ENCODE peak calls at places on chromosomes 12 and 14, in ten cellular contexts. Z, H, W, A, O, T, Y, V, B and J are unnamed samples.

GRCh38 chr14:104235686-104236085 is 97.3 kb downstream of the KIF26A start:
- DNase-seq in B (no peak), W (no peak), Z (no peak), V (no peak), A (peak; percentile 15), H (no peak), T (no peak), Y (no peak), O (no peak), J (no peak)

GRCh38 chr12:16605666-16606116 is 271 bp downstream of the LMO3 start:
- DNase-seq in V (peak; percentile 66), Z (no peak), T (no peak), O (no peak), A (no peak), Y (no peak), W (no peak), H (no peak), B (peak; percentile 15), J (no peak)

GRCh38 chr12:11685716-11686115 is 36.2 kb downstream of the ETV6 start:
- DNase-seq in Z (no peak), T (no peak), V (no peak), H (no peak), Y (no peak), W (no peak), O (no peak), B (no peak), A (no peak), J (no peak)

GRCh38 chr14:74140374-74140850 is 55.7 kb downstream of the LIN52 start:
- DNase-seq in T (no peak), W (no peak), B (peak; percentile 33), Z (peak; percentile 72), V (peak; percentile 74), H (no peak), A (peak; percentile 79), O (no peak), Y (no peak), J (no peak)

GRCh38 chr12:77569876-77570275 is 260.8 kb upstream of the NAV3 start:
- DNase-seq in Y (no peak), V (no peak), H (no peak), W (no peak), A (no peak), T (no peak), O (no peak), B (no peak), Z (no peak), J (no peak)

GRCh38 chr12:63008372-63008771 is 73.4 kb upstream of the PPM1H start:
- DNase-seq in W (no peak), V (no peak), H (no peak), Z (no peak), Y (no peak), B (no peak), T (no peak), O (no peak), A (no peak), J (no peak)

GRCh38 chr14:70976591-70976990 is 69.3 kb downstream of the PCNX1 start:
- DNase-seq in H (no peak), V (no peak), A (no peak), O (no peak), Y (no peak), Z (no peak), W (no peak), B (no peak), T (no peak), J (no peak)

GRCh38 chr12:66288121-66288520 is 14.2 kb upstream of the HELB start:
- DNase-seq in A (no peak), T (no peak), O (no peak), B (no peak), V (no peak), W (no peak), Y (no peak), H (no peak), Z (no peak), J (no peak)

GRCh38 chr12:132711169-132711843 is 664 bp downstream of the PGAM5 start:
- DNase-seq in O (no peak), Y (no peak), H (no peak), W (no peak), T (no peak), A (no peak), Z (peak; percentile 33), V (no peak), B (peak; percentile 40), J (peak; percentile 34)

DNA sequence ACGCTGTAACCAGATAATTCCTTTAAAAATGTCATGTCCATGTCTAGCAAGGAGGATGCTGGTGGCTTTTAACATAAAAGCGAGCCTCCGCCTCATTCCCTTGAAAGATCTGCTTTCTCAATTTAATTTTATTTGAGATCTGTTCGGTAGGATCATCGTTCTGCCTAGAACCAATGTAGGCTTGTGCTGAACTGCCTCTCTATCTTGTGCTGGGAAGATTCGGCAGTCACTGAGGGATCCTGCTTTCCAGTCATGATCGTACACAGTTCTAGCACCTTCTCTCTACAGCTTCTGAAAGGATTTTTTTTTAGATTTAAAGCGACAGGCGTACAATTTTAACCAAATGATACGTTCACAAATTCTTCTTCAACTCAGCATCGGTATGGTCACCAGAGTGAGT is 54.3 kb downstream of the PEBP1 start:
- DNase-seq in W (no peak), Y (no peak), B (peak; percentile 26), A (no peak), Z (no peak), T (no peak), O (no peak), H (no peak), V (no peak), J (no peak)
- TF ChIP-seq POLR2AphosphoS5 in W (peak; percentile 8), Y (no peak), B (no peak), A (no peak), Z (no peak), T (no peak), O (no peak), H (no peak), V (no peak), J (no peak)

GRCh38 chr12:51589557-51590176 is 1.4 kb upstream of the SCN8A start:
- DNase-seq in B (no peak), A (no peak), Z (no peak), T (no peak), Y (no peak), V (no peak), H (no peak), W (no peak), O (no peak), J (no peak)

GRCh38 chr12:51591020-51591901 is at the start of gene SCN8A:
- DNase-seq in T (no peak), Z (peak; percentile 27), Y (peak; percentile 81), W (peak; percentile 17), A (peak; percentile 77), B (peak; percentile 24), O (no peak), H (peak; percentile 34), V (no peak), J (peak; percentile 36)

GRCh38 chr12:51590347-51591019 is 550 bp upstream of the SCN8A start:
- DNase-seq in T (no peak), V (no peak), A (peak; percentile 90), B (peak; percentile 64), Z (peak; percentile 73), W (peak; percentile 53), Y (peak; percentile 94), H (peak; percentile 75), O (no peak), J (peak; percentile 66)

GRCh38 chr12:51593539-51593938 is 2.5 kb downstream of the SCN8A start:
- DNase-seq in O (no peak), H (no peak), Y (no peak), W (no peak), Z (peak; percentile 17), A (no peak), V (no peak), T (no peak), B (peak; percentile 61), J (no peak)

DNA sequence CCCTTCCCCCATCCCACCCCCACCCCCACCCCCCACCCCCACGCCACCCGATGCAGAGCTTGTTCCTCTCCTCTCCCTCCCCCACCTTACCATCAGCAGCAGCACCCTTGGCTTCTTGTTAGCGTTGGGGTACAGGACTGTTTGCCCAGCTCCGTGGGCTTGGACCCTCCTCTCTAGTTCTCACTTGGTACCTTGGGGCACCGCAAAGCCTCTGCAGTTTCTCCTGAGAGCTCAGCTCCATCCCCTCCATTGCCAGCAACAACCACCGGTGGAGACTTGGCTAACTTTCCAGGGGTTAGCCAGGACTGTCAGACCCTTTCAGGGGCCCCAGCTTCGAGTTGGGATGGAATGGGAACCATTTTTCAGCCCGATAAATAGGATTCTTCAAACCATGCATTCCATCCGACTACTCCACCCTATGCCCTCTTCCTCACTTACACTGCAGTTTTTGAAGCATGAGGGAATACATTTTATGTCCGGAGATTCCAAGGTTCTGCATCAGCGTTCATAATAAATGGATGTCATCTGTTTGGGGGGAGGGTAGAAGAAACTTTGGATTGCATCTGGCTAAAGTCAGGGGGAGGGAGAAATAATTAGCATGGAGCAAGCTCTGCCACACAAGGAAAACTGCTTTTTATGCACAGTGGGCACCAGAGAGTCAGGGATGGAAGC is 1.1 kb downstream of the SCN8A start:
- DNase-seq in T (no peak), V (no peak), Y (no peak), A (no peak), Z (no peak), B (no peak), W (no peak), O (no peak), H (no peak), J (no peak)
- TF ChIP-seq POLR2AphosphoS5 in T (no peak), V (no peak), Y (no peak), A (no peak), Z (no peak), B (no peak), W (no peak), O (no peak), H (no peak), J (no peak)

GRCh38 chr14:69135133-69135532 is 17.8 kb downstream of the DCAF5 start:
- DNase-seq in Y (no peak), B (no peak), O (no peak), V (no peak), W (no peak), A (no peak), Z (no peak), H (no peak), T (no peak), J (no peak)

GRCh38 chr14:69141550-69141949 is 11.4 kb downstream of the DCAF5 start:
- DNase-seq in T (no peak), A (no peak), Y (no peak), V (no peak), B (no peak), H (no peak), O (no peak), Z (no peak), W (no peak), J (no peak)

GRCh38 chr14:69139743-69140142 is 13.2 kb downstream of the DCAF5 start:
- DNase-seq in Y (no peak), H (no peak), T (no peak), O (no peak), Z (no peak), B (no peak), A (no peak), V (no peak), W (no peak), J (no peak)

GRCh38 chr14:69137456-69138188 is 15.3 kb downstream of the DCAF5 start:
- DNase-seq in H (no peak), T (no peak), Y (no peak), W (no peak), Z (no peak), A (no peak), V (no peak), O (no peak), B (no peak), J (no peak)

GRCh38 chr14:69138189-69138535 is 14.8 kb downstream of the DCAF5 start:
- DNase-seq in H (no peak), V (no peak), O (no peak), A (no peak), Y (no peak), Z (no peak), B (peak; percentile 49), W (no peak), T (no peak), J (no peak)
- TF ChIP-seq POLR2AphosphoS5 in H (no peak), V (peak; percentile 49), O (no peak), A (no peak), Y (no peak), Z (peak; percentile 29), B (no peak), W (peak; percentile 16), T (no peak), J (no peak)

GRCh38 chr14:39090548-39091111 is 12.4 kb downstream of the SEC23A start:
- DNase-seq in W (no peak), O (no peak), Z (no peak), B (no peak), T (no peak), H (no peak), Y (no peak), V (no peak), A (no peak), J (no peak)
- TF ChIP-seq POLR2AphosphoS5 in W (no peak), O (no peak), Z (no peak), B (no peak), T (no peak), H (no peak), Y (no peak), V (no peak), A (no peak), J (no peak)